ENCODE peak calls at places on chromosomes 7 and 10, in eight cellular contexts. One of them, this sample, is unnamed.
A peak's percentile ranks its signal among the peaks of the same experiment; 100 is the strongest.

GRCh38 chr7:42493436-42494198 is 256.6 kb upstream of the GLI3 start:
- DNase-seq in cardiac fibroblast: peak; percentile 92
- DNase-seq in fibroblast of pulmonary artery: peak; percentile 91
- DNase-seq in astrocyte of the spinal cord: peak; percentile 92
- DNase-seq in stimulated activated effector memory CD8-positive, alpha-beta T cell treated with anti-CD3 and anti-CD28 coated beads, Interleukin-12 subunit alpha, Interleukin-12 subunit beta, amount 100 ng/mL, for 72 hours: no peak
- DNase-seq in NCI-H1092 treated with DMSO at 0.1 percent for 48 hours: no peak
- DNase-seq in NCI-H774: no peak
- DNase-seq in posterior cingulate gyrus: peak; percentile 53
- DNase-seq in this sample: no peak

GRCh38 chr10:75379234-75379724 is 22.3 kb downstream of the ZNF503 start:
- DNase-seq in posterior cingulate gyrus: no peak
- DNase-seq in fibroblast of pulmonary artery: no peak
- DNase-seq in cardiac fibroblast: no peak
- DNase-seq in astrocyte of the spinal cord: no peak
- DNase-seq in stimulated activated effector memory CD8-positive, alpha-beta T cell treated with anti-CD3 and anti-CD28 coated beads, Interleukin-12 subunit alpha, Interleukin-12 subunit beta, amount 100 ng/mL, for 72 hours: no peak
- DNase-seq in NCI-H774: no peak
- DNase-seq in NCI-H1092 treated with DMSO at 0.1 percent for 48 hours: no peak
- DNase-seq in this sample: no peak

GRCh38 chr7:149811221-149811620 is 27.0 kb upstream of the ZNF862 start:
- DNase-seq in astrocyte of the spinal cord: no peak
- DNase-seq in NCI-H1092 treated with DMSO at 0.1 percent for 48 hours: no peak
- DNase-seq in stimulated activated effector memory CD8-positive, alpha-beta T cell treated with anti-CD3 and anti-CD28 coated beads, Interleukin-12 subunit alpha, Interleukin-12 subunit beta, amount 100 ng/mL, for 72 hours: no peak
- DNase-seq in posterior cingulate gyrus: no peak
- DNase-seq in fibroblast of pulmonary artery: no peak
- DNase-seq in cardiac fibroblast: no peak
- DNase-seq in NCI-H774: no peak
- DNase-seq in this sample: no peak

GRCh38 chr10:73495226-73495883 is 469 bp downstream of the PPP3CB start:
- DNase-seq in NCI-H1092 treated with DMSO at 0.1 percent for 48 hours: peak; percentile 74
- DNase-seq in cardiac fibroblast: peak; percentile 88
- DNase-seq in stimulated activated effector memory CD8-positive, alpha-beta T cell treated with anti-CD3 and anti-CD28 coated beads, Interleukin-12 subunit alpha, Interleukin-12 subunit beta, amount 100 ng/mL, for 72 hours: peak; percentile 84
- DNase-seq in posterior cingulate gyrus: peak; percentile 79
- DNase-seq in astrocyte of the spinal cord: peak; percentile 90
- DNase-seq in fibroblast of pulmonary artery: peak; percentile 87
- DNase-seq in NCI-H774: peak; percentile 87
- DNase-seq in this sample: peak; percentile 94

GRCh38 chr10:5942471-5942870 is 34.9 kb downstream of the IL15RA start:
- DNase-seq in cardiac fibroblast: peak; percentile 19
- DNase-seq in stimulated activated effector memory CD8-positive, alpha-beta T cell treated with anti-CD3 and anti-CD28 coated beads, Interleukin-12 subunit alpha, Interleukin-12 subunit beta, amount 100 ng/mL, for 72 hours: no peak
- DNase-seq in fibroblast of pulmonary artery: no peak
- DNase-seq in NCI-H774: no peak
- DNase-seq in posterior cingulate gyrus: peak; percentile 26
- DNase-seq in NCI-H1092 treated with DMSO at 0.1 percent for 48 hours: no peak
- DNase-seq in astrocyte of the spinal cord: no peak
- DNase-seq in this sample: no peak

GRCh38 chr7:1346851-1347250 is 112.4 kb downstream of the MICALL2 start:
- DNase-seq in fibroblast of pulmonary artery: no peak
- DNase-seq in NCI-H774: no peak
- DNase-seq in astrocyte of the spinal cord: no peak
- DNase-seq in cardiac fibroblast: no peak
- DNase-seq in NCI-H1092 treated with DMSO at 0.1 percent for 48 hours: no peak
- DNase-seq in stimulated activated effector memory CD8-positive, alpha-beta T cell treated with anti-CD3 and anti-CD28 coated beads, Interleukin-12 subunit alpha, Interleukin-12 subunit beta, amount 100 ng/mL, for 72 hours: no peak
- DNase-seq in posterior cingulate gyrus: no peak
- DNase-seq in this sample: no peak

GRCh38 chr7:44971991-44972441 is 6.8 kb downstream of the MYO1G start:
- DNase-seq in stimulated activated effector memory CD8-positive, alpha-beta T cell treated with anti-CD3 and anti-CD28 coated beads, Interleukin-12 subunit alpha, Interleukin-12 subunit beta, amount 100 ng/mL, for 72 hours: no peak
- DNase-seq in astrocyte of the spinal cord: no peak
- DNase-seq in posterior cingulate gyrus: no peak
- DNase-seq in NCI-H774: no peak
- DNase-seq in fibroblast of pulmonary artery: no peak
- DNase-seq in cardiac fibroblast: no peak
- DNase-seq in NCI-H1092 treated with DMSO at 0.1 percent for 48 hours: peak; percentile 42
- DNase-seq in this sample: peak; percentile 82

GRCh38 chr7:155729847-155730246 is 82.4 kb downstream of the SHH start:
- DNase-seq in fibroblast of pulmonary artery: peak; percentile 11
- DNase-seq in stimulated activated effector memory CD8-positive, alpha-beta T cell treated with anti-CD3 and anti-CD28 coated beads, Interleukin-12 subunit alpha, Interleukin-12 subunit beta, amount 100 ng/mL, for 72 hours: no peak
- DNase-seq in cardiac fibroblast: peak; percentile 21
- DNase-seq in astrocyte of the spinal cord: peak; percentile 18
- DNase-seq in NCI-H1092 treated with DMSO at 0.1 percent for 48 hours: peak; percentile 54
- DNase-seq in NCI-H774: no peak
- DNase-seq in posterior cingulate gyrus: no peak
- DNase-seq in this sample: no peak

GRCh38 chr7:16129431-16130126 is 291.8 kb downstream of the CRPPA start:
- DNase-seq in NCI-H774: no peak
- DNase-seq in cardiac fibroblast: peak; percentile 69
- DNase-seq in posterior cingulate gyrus: no peak
- DNase-seq in astrocyte of the spinal cord: peak; percentile 85
- DNase-seq in NCI-H1092 treated with DMSO at 0.1 percent for 48 hours: no peak
- DNase-seq in stimulated activated effector memory CD8-positive, alpha-beta T cell treated with anti-CD3 and anti-CD28 coated beads, Interleukin-12 subunit alpha, Interleukin-12 subunit beta, amount 100 ng/mL, for 72 hours: no peak
- DNase-seq in fibroblast of pulmonary artery: peak; percentile 70
- DNase-seq in this sample: peak; percentile 4

GRCh38 chr10:71297343-71297742 is 21.7 kb upstream of the SLC29A3 start:
- DNase-seq in stimulated activated effector memory CD8-positive, alpha-beta T cell treated with anti-CD3 and anti-CD28 coated beads, Interleukin-12 subunit alpha, Interleukin-12 subunit beta, amount 100 ng/mL, for 72 hours: no peak
- DNase-seq in astrocyte of the spinal cord: no peak
- DNase-seq in NCI-H774: no peak
- DNase-seq in cardiac fibroblast: no peak
- DNase-seq in posterior cingulate gyrus: no peak
- DNase-seq in NCI-H1092 treated with DMSO at 0.1 percent for 48 hours: no peak
- DNase-seq in fibroblast of pulmonary artery: no peak
- DNase-seq in this sample: no peak

GRCh38 chr10:95181731-95182130 is 12.3 kb upstream of the ACSM6 start:
- DNase-seq in fibroblast of pulmonary artery: peak; percentile 5
- DNase-seq in astrocyte of the spinal cord: no peak
- DNase-seq in posterior cingulate gyrus: no peak
- DNase-seq in NCI-H774: peak; percentile 1
- DNase-seq in NCI-H1092 treated with DMSO at 0.1 percent for 48 hours: no peak
- DNase-seq in cardiac fibroblast: no peak
- DNase-seq in stimulated activated effector memory CD8-positive, alpha-beta T cell treated with anti-CD3 and anti-CD28 coated beads, Interleukin-12 subunit alpha, Interleukin-12 subunit beta, amount 100 ng/mL, for 72 hours: no peak
- DNase-seq in this sample: no peak

GRCh38 chr10:73906524-73907447 is 4.1 kb upstream of the PLAU start:
- DNase-seq in astrocyte of the spinal cord: peak; percentile 99
- DNase-seq in stimulated activated effector memory CD8-positive, alpha-beta T cell treated with anti-CD3 and anti-CD28 coated beads, Interleukin-12 subunit alpha, Interleukin-12 subunit beta, amount 100 ng/mL, for 72 hours: no peak
- DNase-seq in cardiac fibroblast: peak; percentile 99
- DNase-seq in NCI-H774: no peak
- DNase-seq in NCI-H1092 treated with DMSO at 0.1 percent for 48 hours: peak; percentile 2
- DNase-seq in fibroblast of pulmonary artery: peak; percentile 99
- DNase-seq in posterior cingulate gyrus: no peak
- DNase-seq in this sample: peak; percentile 47

GRCh38 chr7:2928613-2929311 is 84.7 kb upstream of the GNA12 start:
- DNase-seq in cardiac fibroblast: no peak
- DNase-seq in stimulated activated effector memory CD8-positive, alpha-beta T cell treated with anti-CD3 and anti-CD28 coated beads, Interleukin-12 subunit alpha, Interleukin-12 subunit beta, amount 100 ng/mL, for 72 hours: no peak
- DNase-seq in posterior cingulate gyrus: no peak
- DNase-seq in astrocyte of the spinal cord: no peak
- DNase-seq in fibroblast of pulmonary artery: no peak
- DNase-seq in NCI-H1092 treated with DMSO at 0.1 percent for 48 hours: peak; percentile 72
- DNase-seq in NCI-H774: no peak
- DNase-seq in this sample: peak; percentile 85

GRCh38 chr7:149662591-149663095 is 110.7 kb downstream of the ZNF467 start:
- DNase-seq in astrocyte of the spinal cord: peak; percentile 33
- DNase-seq in NCI-H1092 treated with DMSO at 0.1 percent for 48 hours: peak; percentile 15
- DNase-seq in posterior cingulate gyrus: peak; percentile 40
- DNase-seq in fibroblast of pulmonary artery: peak; percentile 63
- DNase-seq in cardiac fibroblast: peak; percentile 75
- DNase-seq in stimulated activated effector memory CD8-positive, alpha-beta T cell treated with anti-CD3 and anti-CD28 coated beads, Interleukin-12 subunit alpha, Interleukin-12 subunit beta, amount 100 ng/mL, for 72 hours: peak; percentile 61
- DNase-seq in NCI-H774: peak; percentile 18
- DNase-seq in this sample: peak; percentile 18

GRCh38 chr10:27138277-27138676 is 15.9 kb downstream of the YME1L1 start:
- DNase-seq in NCI-H1092 treated with DMSO at 0.1 percent for 48 hours: no peak
- DNase-seq in fibroblast of pulmonary artery: no peak
- DNase-seq in stimulated activated effector memory CD8-positive, alpha-beta T cell treated with anti-CD3 and anti-CD28 coated beads, Interleukin-12 subunit alpha, Interleukin-12 subunit beta, amount 100 ng/mL, for 72 hours: no peak
- DNase-seq in NCI-H774: no peak
- DNase-seq in posterior cingulate gyrus: no peak
- DNase-seq in astrocyte of the spinal cord: no peak
- DNase-seq in cardiac fibroblast: no peak
- DNase-seq in this sample: no peak

GRCh38 chr10:8051851-8052257 is 2.6 kb upstream of the GATA3 start:
- DNase-seq in NCI-H774: no peak
- DNase-seq in fibroblast of pulmonary artery: no peak
- DNase-seq in stimulated activated effector memory CD8-positive, alpha-beta T cell treated with anti-CD3 and anti-CD28 coated beads, Interleukin-12 subunit alpha, Interleukin-12 subunit beta, amount 100 ng/mL, for 72 hours: no peak
- DNase-seq in NCI-H1092 treated with DMSO at 0.1 percent for 48 hours: no peak
- DNase-seq in posterior cingulate gyrus: no peak
- DNase-seq in astrocyte of the spinal cord: no peak
- DNase-seq in cardiac fibroblast: no peak
- DNase-seq in this sample: no peak

GRCh38 chr7:98737176-98737575 is 120.1 kb downstream of the NPTX2 start:
- DNase-seq in stimulated activated effector memory CD8-positive, alpha-beta T cell treated with anti-CD3 and anti-CD28 coated beads, Interleukin-12 subunit alpha, Interleukin-12 subunit beta, amount 100 ng/mL, for 72 hours: no peak
- DNase-seq in NCI-H774: no peak
- DNase-seq in fibroblast of pulmonary artery: no peak
- DNase-seq in astrocyte of the spinal cord: no peak
- DNase-seq in posterior cingulate gyrus: no peak
- DNase-seq in cardiac fibroblast: no peak
- DNase-seq in NCI-H1092 treated with DMSO at 0.1 percent for 48 hours: no peak
- DNase-seq in this sample: no peak

GRCh38 chr10:17921378-17921777 is 30.3 kb upstream of the SLC39A12 start:
- DNase-seq in astrocyte of the spinal cord: no peak
- DNase-seq in cardiac fibroblast: no peak
- DNase-seq in stimulated activated effector memory CD8-positive, alpha-beta T cell treated with anti-CD3 and anti-CD28 coated beads, Interleukin-12 subunit alpha, Interleukin-12 subunit beta, amount 100 ng/mL, for 72 hours: no peak
- DNase-seq in posterior cingulate gyrus: no peak
- DNase-seq in NCI-H1092 treated with DMSO at 0.1 percent for 48 hours: no peak
- DNase-seq in fibroblast of pulmonary artery: no peak
- DNase-seq in NCI-H774: no peak
- DNase-seq in this sample: no peak

GRCh38 chr10:74293686-74294365 is 142.8 kb downstream of the ADK start:
- DNase-seq in NCI-H1092 treated with DMSO at 0.1 percent for 48 hours: peak; percentile 37
- DNase-seq in posterior cingulate gyrus: no peak
- DNase-seq in stimulated activated effector memory CD8-positive, alpha-beta T cell treated with anti-CD3 and anti-CD28 coated beads, Interleukin-12 subunit alpha, Interleukin-12 subunit beta, amount 100 ng/mL, for 72 hours: no peak
- DNase-seq in astrocyte of the spinal cord: peak; percentile 74
- DNase-seq in fibroblast of pulmonary artery: peak; percentile 71
- DNase-seq in NCI-H774: peak; percentile 24
- DNase-seq in cardiac fibroblast: peak; percentile 83
- DNase-seq in this sample: peak; percentile 70

GRCh38 chr10:127948791-127949190 is 41.9 kb downstream of the PTPRE start:
- DNase-seq in NCI-H774: no peak
- DNase-seq in stimulated activated effector memory CD8-positive, alpha-beta T cell treated with anti-CD3 and anti-CD28 coated beads, Interleukin-12 subunit alpha, Interleukin-12 subunit beta, amount 100 ng/mL, for 72 hours: no peak
- DNase-seq in posterior cingulate gyrus: no peak
- DNase-seq in NCI-H1092 treated with DMSO at 0.1 percent for 48 hours: no peak
- DNase-seq in fibroblast of pulmonary artery: no peak
- DNase-seq in astrocyte of the spinal cord: no peak
- DNase-seq in cardiac fibroblast: no peak
- DNase-seq in this sample: no peak

GRCh38 chr10:98028168-98028770 is 2.2 kb downstream of the CRTAC1 start:
- DNase-seq in NCI-H1092 treated with DMSO at 0.1 percent for 48 hours: peak; percentile 49
- DNase-seq in cardiac fibroblast: peak; percentile 33
- DNase-seq in NCI-H774: peak; percentile 19
- DNase-seq in stimulated activated effector memory CD8-positive, alpha-beta T cell treated with anti-CD3 and anti-CD28 coated beads, Interleukin-12 subunit alpha, Interleukin-12 subunit beta, amount 100 ng/mL, for 72 hours: peak; percentile 60
- DNase-seq in posterior cingulate gyrus: peak; percentile 70
- DNase-seq in fibroblast of pulmonary artery: peak; percentile 29
- DNase-seq in astrocyte of the spinal cord: peak; percentile 3
- DNase-seq in this sample: peak; percentile 71

GRCh38 chr7:21844742-21845141 is 101.0 kb downstream of the CDCA7L start:
- DNase-seq in fibroblast of pulmonary artery: no peak
- DNase-seq in stimulated activated effector memory CD8-positive, alpha-beta T cell treated with anti-CD3 and anti-CD28 coated beads, Interleukin-12 subunit alpha, Interleukin-12 subunit beta, amount 100 ng/mL, for 72 hours: no peak
- DNase-seq in cardiac fibroblast: no peak
- DNase-seq in NCI-H1092 treated with DMSO at 0.1 percent for 48 hours: no peak
- DNase-seq in NCI-H774: no peak
- DNase-seq in astrocyte of the spinal cord: no peak
- DNase-seq in posterior cingulate gyrus: no peak
- DNase-seq in this sample: no peak

GRCh38 chr7:12458520-12459131 is 55.0 kb upstream of the VWDE start:
- DNase-seq in posterior cingulate gyrus: no peak
- DNase-seq in fibroblast of pulmonary artery: peak; percentile 58
- DNase-seq in NCI-H774: no peak
- DNase-seq in astrocyte of the spinal cord: peak; percentile 49
- DNase-seq in NCI-H1092 treated with DMSO at 0.1 percent for 48 hours: peak; percentile 82
- DNase-seq in cardiac fibroblast: peak; percentile 61
- DNase-seq in stimulated activated effector memory CD8-positive, alpha-beta T cell treated with anti-CD3 and anti-CD28 coated beads, Interleukin-12 subunit alpha, Interleukin-12 subunit beta, amount 100 ng/mL, for 72 hours: no peak
- DNase-seq in this sample: peak; percentile 49

GRCh38 chr10:3242251-3242650 is 69.7 kb upstream of the PITRM1 start:
- DNase-seq in posterior cingulate gyrus: no peak
- DNase-seq in NCI-H1092 treated with DMSO at 0.1 percent for 48 hours: no peak
- DNase-seq in NCI-H774: no peak
- DNase-seq in cardiac fibroblast: no peak
- DNase-seq in fibroblast of pulmonary artery: no peak
- DNase-seq in astrocyte of the spinal cord: no peak
- DNase-seq in stimulated activated effector memory CD8-positive, alpha-beta T cell treated with anti-CD3 and anti-CD28 coated beads, Interleukin-12 subunit alpha, Interleukin-12 subunit beta, amount 100 ng/mL, for 72 hours: no peak
- DNase-seq in this sample: no peak

GRCh38 chr7:36448781-36449379 is 59.2 kb downstream of the ANLN start:
- DNase-seq in NCI-H1092 treated with DMSO at 0.1 percent for 48 hours: no peak
- DNase-seq in fibroblast of pulmonary artery: peak; percentile 32
- DNase-seq in stimulated activated effector memory CD8-positive, alpha-beta T cell treated with anti-CD3 and anti-CD28 coated beads, Interleukin-12 subunit alpha, Interleukin-12 subunit beta, amount 100 ng/mL, for 72 hours: no peak
- DNase-seq in astrocyte of the spinal cord: peak; percentile 39
- DNase-seq in posterior cingulate gyrus: no peak
- DNase-seq in NCI-H774: no peak
- DNase-seq in cardiac fibroblast: peak; percentile 34
- DNase-seq in this sample: no peak

GRCh38 chr7:116209561-116210070 is 723 bp upstream of the TES start:
- DNase-seq in astrocyte of the spinal cord: no peak
- DNase-seq in NCI-H774: no peak
- DNase-seq in posterior cingulate gyrus: no peak
- DNase-seq in NCI-H1092 treated with DMSO at 0.1 percent for 48 hours: no peak
- DNase-seq in stimulated activated effector memory CD8-positive, alpha-beta T cell treated with anti-CD3 and anti-CD28 coated beads, Interleukin-12 subunit alpha, Interleukin-12 subunit beta, amount 100 ng/mL, for 72 hours: no peak
- DNase-seq in fibroblast of pulmonary artery: no peak
- DNase-seq in cardiac fibroblast: no peak
- DNase-seq in this sample: no peak

GRCh38 chr7:137970263-137970975 is 31.5 kb downstream of the CREB3L2 start:
- DNase-seq in stimulated activated effector memory CD8-positive, alpha-beta T cell treated with anti-CD3 and anti-CD28 coated beads, Interleukin-12 subunit alpha, Interleukin-12 subunit beta, amount 100 ng/mL, for 72 hours: no peak
- DNase-seq in NCI-H774: no peak
- DNase-seq in NCI-H1092 treated with DMSO at 0.1 percent for 48 hours: no peak
- DNase-seq in cardiac fibroblast: peak; percentile 83
- DNase-seq in astrocyte of the spinal cord: peak; percentile 92
- DNase-seq in fibroblast of pulmonary artery: peak; percentile 86
- DNase-seq in posterior cingulate gyrus: no peak
- DNase-seq in this sample: no peak

This sample was measured in NCI-H146.